ENCODE peak calls at places on chromosomes 7 and 10, in four cellular contexts. G is K562, A is IMR-90, O is GM12878. M is an unnamed sample.

GRCh38 chr7:81002471-81002870 is 83.6 kb upstream of the SEMA3C start:
- DNase-seq in G (no peak), A (no peak), O (no peak), M (no peak)

GRCh38 chr7:748446-748845 is 21.4 kb upstream of the PRKAR1B start:
- DNase-seq in G (no peak), A (no peak), O (no peak), M (no peak)

GRCh38 chr7:66871076-66871475 is 49.9 kb upstream of the TMEM248 start:
- DNase-seq in G (no peak), A (no peak), O (no peak), M (no peak)

GRCh38 chr10:111076682-111077661 is at the start of gene ADRA2A:
- DNase-seq in G (no peak), A (peak), O (no peak), M (peak)

GRCh38 chr10:24432478-24433416 is 223.8 kb downstream of the KIAA1217 start:
- DNase-seq in G (no peak), A (peak), O (no peak), M (no peak)

GRCh38 chr10:84706431-84706830 is 378.0 kb downstream of the CCSER2 start:
- DNase-seq in G (no peak), A (no peak), O (no peak), M (no peak)

GRCh38 chr10:10644317-10645111 is 373.2 kb upstream of the CELF2 start:
- DNase-seq in G (no peak), A (peak), O (no peak), M (no peak)

GRCh38 chr10:6618340-6618739 is 38.3 kb upstream of the PRKCQ start:
- DNase-seq in G (no peak), A (no peak), O (no peak), M (no peak)

GRCh38 chr10:115539142-115539762 is 446.1 kb downstream of the ATRNL1 start:
- DNase-seq in G (no peak), A (no peak), O (no peak), M (no peak)

GRCh38 chr10:123798856-123799255 is 92.8 kb downstream of the CPXM2 start:
- DNase-seq in G (no peak), A (no peak), O (no peak), M (no peak)

GRCh38 chr10:118531105-118531851 is 64.2 kb downstream of the PRLHR start:
- DNase-seq in G (peak), A (no peak), O (no peak), M (no peak)

GRCh38 chr10:100518761-100519241 is 860 bp downstream of the SEC31B start:
- DNase-seq in G (peak), A (peak), O (no peak), M (peak)

GRCh38 chr7:138595454-138595853 is 105.7 kb downstream of the SVOPL start:
- DNase-seq in G (no peak), A (no peak), O (no peak), M (no peak)

GRCh38 chr7:104979167-104979841 is 34.7 kb upstream of the KMT2E start:
- DNase-seq in G (no peak), A (peak), O (no peak), M (no peak)

GRCh38 chr7:7157177-7157886 is 25.0 kb upstream of the C1GALT1 start:
- DNase-seq in G (no peak), A (peak), O (peak), M (no peak)

GRCh38 chr10:71205468-71205867 is 6.9 kb upstream of the UNC5B start:
- DNase-seq in G (no peak), A (no peak), O (no peak), M (peak)

GRCh38 chr7:131935180-131935579 is 378.8 kb upstream of the PODXL start:
- DNase-seq in G (no peak), A (no peak), O (no peak), M (no peak)

GRCh38 chr10:102117391-102118159 is 2.6 kb downstream of the LDB1 start:
- DNase-seq in G (peak), A (peak), O (no peak), M (peak)

GRCh38 chr10:102118867-102119266 is 1.3 kb downstream of the LDB1 start:
- DNase-seq in G (no peak), A (peak), O (no peak), M (peak)

GRCh38 chr10:102120142-102120986 is at the start of gene LDB1:
- DNase-seq in G (peak), A (peak), O (no peak), M (peak)

GRCh38 chr10:102120987-102121738 is 995 bp upstream of the LDB1 start:
- DNase-seq in G (peak), A (peak), O (no peak), M (no peak)

DNA sequence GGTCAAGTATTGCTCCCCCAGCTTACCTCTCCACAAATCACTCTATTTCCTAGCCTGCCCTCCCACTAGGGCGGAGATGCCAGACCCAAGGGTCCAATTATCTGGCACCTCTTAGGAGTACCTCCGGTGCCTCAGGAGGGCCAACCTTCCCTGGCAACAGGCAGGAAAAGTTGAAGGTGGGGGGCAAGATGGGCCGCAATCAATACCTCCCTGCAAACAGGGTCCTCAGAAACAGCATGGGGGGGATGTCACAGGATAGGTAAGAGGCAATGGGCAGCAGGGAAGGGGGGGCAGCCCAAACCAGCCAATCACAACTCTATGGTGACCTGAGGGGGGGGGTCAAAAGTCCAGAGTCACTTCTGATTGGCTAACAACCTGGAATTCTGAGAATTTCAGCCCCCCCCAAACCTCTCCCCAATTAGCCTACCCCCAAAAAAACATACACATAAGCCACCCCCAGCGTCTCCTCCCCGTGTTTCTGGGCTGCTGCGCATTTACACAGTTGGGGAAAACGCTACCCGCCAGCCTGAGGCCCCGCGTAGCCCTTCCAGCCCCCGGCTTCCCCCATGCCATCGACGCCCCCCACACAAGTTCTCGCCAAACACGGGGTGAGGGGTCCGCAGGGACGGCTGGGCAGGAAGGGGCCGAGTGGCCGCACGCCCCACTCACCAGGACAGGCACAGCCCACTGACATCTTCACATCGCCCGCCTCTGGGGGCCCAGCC is 589 bp downstream of the LDB1 start:
- DNase-seq in G (peak), A (peak), O (no peak), M (peak)
- TF ChIP-seq FOS in G (peak), A (no peak), O (no peak), M (no peak)

GRCh38 chr7:22726849-22727792 is at the start of gene IL6:
- DNase-seq in G (peak), A (peak), O (no peak), M (peak)

GRCh38 chr7:22726345-22726848 is 603 bp upstream of the IL6 start:
- DNase-seq in G (peak), A (peak), O (no peak), M (peak)

GRCh38 chr7:22730921-22731654 is 4.1 kb downstream of the IL6 start:
- DNase-seq in G (no peak), A (peak), O (no peak), M (no peak)

GRCh38 chr7:22729180-22729579 is 2.2 kb downstream of the IL6 start:
- DNase-seq in G (no peak), A (peak), O (no peak), M (no peak)

DNA sequence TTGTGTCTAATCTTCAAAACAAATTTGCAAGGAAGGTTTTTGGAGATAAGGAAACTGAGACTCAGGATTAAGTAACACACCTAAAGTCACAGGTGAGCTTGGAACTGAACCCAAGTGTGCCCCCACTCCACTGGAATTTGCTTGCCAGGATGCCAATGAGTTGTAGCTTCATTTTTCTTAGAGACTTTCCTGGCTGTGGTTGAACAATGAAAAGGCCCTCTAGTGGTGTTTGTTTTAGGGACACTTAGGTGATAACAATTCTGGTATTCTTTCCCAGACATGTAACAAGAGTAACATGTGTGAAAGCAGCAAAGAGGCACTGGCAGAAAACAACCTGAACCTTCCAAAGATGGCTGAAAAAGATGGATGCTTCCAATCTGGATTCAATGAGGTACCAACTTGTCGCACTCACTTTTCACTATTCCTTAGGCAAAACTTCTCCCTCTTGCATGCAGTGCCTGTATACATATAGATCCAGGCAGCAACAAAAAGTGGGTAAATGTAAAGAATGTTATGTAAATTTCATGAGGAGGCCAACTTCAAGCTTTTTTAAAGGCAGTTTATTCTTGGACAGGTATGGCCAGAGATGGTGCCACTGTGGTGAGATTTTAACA is 1.5 kb downstream of the IL6 start:
- DNase-seq in G (peak), A (peak), O (no peak), M (peak)
- TF ChIP-seq FOS in G (no peak), A (no peak), O (no peak), M (no peak)

GRCh38 chr7:116999316-116999715 is 46.0 kb downstream of the ST7 start:
- DNase-seq in G (no peak), A (peak), O (no peak), M (no peak)
- TF ChIP-seq FOS in G (no peak), A (no peak), O (no peak), M (no peak)

GRCh38 chr7:73667344-73668102 is at the start of gene VPS37D:
- DNase-seq in G (peak), A (peak), O (peak), M (peak)

GRCh38 chr7:73669858-73670385 is 2.3 kb downstream of the VPS37D start:
- DNase-seq in G (no peak), A (no peak), O (no peak), M (no peak)

GRCh38 chr7:73668103-73668937 is 689 bp downstream of the VPS37D start:
- DNase-seq in G (no peak), A (no peak), O (no peak), M (peak)

GRCh38 chr7:73671317-73671651 is 3.7 kb downstream of the VPS37D start:
- DNase-seq in G (no peak), A (no peak), O (no peak), M (no peak)

GRCh38 chr7:73669316-73669715 is 1.7 kb downstream of the VPS37D start:
- DNase-seq in G (no peak), A (no peak), O (no peak), M (no peak)
- TF ChIP-seq FOS in G (no peak), A (no peak), O (no peak), M (no peak)

GRCh38 chr7:77903597-77903996 is 105.0 kb downstream of the PHTF2 start:
- DNase-seq in G (peak), A (peak), O (no peak), M (no peak)
- TF ChIP-seq FOS in G (no peak), A (no peak), O (no peak), M (no peak)

DNA sequence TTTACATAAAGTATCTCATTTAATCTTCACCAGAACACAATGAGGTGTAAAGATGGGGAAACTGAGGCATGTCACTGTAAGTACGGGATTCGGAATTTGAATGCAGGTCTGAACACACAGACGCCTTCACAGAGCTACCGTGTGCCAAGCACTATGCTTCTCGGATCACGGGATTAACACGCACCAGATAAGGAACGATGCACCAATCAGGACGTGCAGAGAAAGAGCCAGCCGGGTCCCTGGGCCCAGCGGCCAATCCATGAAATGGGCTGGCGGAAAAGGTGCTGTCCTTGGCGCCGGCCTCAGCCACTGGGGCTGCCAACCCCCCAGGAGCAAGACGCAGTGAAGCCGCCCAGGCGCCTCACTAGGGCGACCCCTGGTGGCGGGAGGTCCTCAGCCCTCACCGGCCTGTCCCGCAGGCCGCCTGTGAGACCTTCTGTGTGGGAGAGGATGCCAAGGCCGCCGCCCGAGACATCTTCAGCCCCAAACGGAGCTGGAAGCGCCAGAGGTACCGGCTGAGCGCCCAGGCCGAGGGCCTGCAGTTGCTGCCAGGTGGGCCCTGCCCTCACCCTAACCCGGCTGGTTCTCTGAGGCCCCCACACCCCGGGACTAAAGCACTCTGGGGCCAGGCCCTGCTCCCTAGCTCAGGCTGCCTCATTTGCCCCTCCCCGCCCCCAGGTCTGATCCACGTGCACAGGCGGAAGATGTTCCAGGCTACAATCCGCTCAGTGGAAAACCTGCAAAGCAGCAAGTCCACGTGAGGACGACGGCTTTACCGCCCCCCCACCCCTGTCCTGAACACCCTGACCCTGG is 15.6 kb downstream of the ATG9B start:
- DNase-seq in G (peak), A (no peak), O (peak), M (peak)
- TF ChIP-seq FOS in G (peak), A (no peak), O (no peak), M (no peak)

DNA sequence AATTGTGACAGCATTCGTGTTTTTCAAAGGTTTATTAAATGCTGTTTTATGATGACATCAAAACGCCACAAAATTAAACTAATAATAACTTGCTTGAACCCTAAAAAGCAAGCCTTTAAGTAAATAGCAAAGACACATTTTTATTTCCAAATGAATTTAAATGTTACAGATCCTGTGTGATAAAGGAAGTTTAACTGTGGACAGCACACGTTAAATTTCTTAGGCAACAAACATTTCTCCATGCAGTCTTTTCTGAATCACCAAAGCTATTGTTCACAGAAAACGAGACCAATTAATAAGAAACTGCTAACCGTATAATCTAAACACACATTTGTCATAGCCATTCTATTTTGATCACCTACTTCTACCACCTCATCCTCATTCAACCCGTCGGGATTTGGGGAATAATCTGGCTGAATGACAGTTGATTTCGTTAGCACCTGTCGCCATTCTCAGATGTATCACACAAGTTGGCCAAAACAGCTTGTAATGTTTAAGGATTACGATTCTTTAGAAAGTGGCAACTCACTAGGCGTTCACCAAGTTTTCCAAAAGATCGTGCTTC is 1.3 kb downstream of the EZH2 start:
- DNase-seq in G (peak), A (no peak), O (no peak), M (peak)
- TF ChIP-seq FOS in G (no peak), A (no peak), O (no peak), M (no peak)

GRCh38 chr7:26855421-26855820 is 9.0 kb downstream of the SKAP2 start:
- DNase-seq in G (no peak), A (no peak), O (no peak), M (peak)
- TF ChIP-seq FOS in G (no peak), A (no peak), O (no peak), M (no peak)